ENCODE peak calls at places on chromosomes 12 and 14, in four cellular contexts. One of them, this sample, is unnamed.

GRCh38 chr14:105526781-105527380 is 498 bp downstream of the TMEM121 start:
- DNase-seq in B cell: peak; percentile 51
- DNase-seq in ELR: no peak
- DNase-seq in T-helper 9 cell: no peak
- DNase-seq in this sample: no peak

GRCh38 chr12:127393896-127394295 is 873.1 kb upstream of the TMEM132C start:
- DNase-seq in B cell: no peak
- DNase-seq in ELR: peak; percentile 94
- DNase-seq in T-helper 9 cell: no peak
- DNase-seq in this sample: no peak

GRCh38 chr14:83757896-83758295 is 1772.0 kb upstream of the FLRT2 start:
- DNase-seq in B cell: no peak
- DNase-seq in ELR: no peak
- DNase-seq in T-helper 9 cell: no peak
- DNase-seq in this sample: no peak

GRCh38 chr12:12333407-12333831 is 16.6 kb downstream of the MANSC1 start:
- DNase-seq in B cell: no peak
- DNase-seq in ELR: no peak
- DNase-seq in T-helper 9 cell: no peak
- DNase-seq in this sample: no peak

GRCh38 chr14:50040401-50040775 is 76.0 kb downstream of the VCPKMT start:
- DNase-seq in B cell: peak; percentile 52
- DNase-seq in ELR: peak; percentile 95
- DNase-seq in T-helper 9 cell: peak; percentile 19
- DNase-seq in this sample: no peak

GRCh38 chr12:113246478-113247122 is 25.3 kb downstream of the TPCN1 start:
- DNase-seq in B cell: no peak
- DNase-seq in ELR: no peak
- DNase-seq in T-helper 9 cell: no peak
- DNase-seq in this sample: no peak

GRCh38 chr14:104367811-104368750 is 211.5 kb upstream of the C14orf180 start:
- DNase-seq in B cell: no peak
- DNase-seq in ELR: no peak
- DNase-seq in T-helper 9 cell: no peak
- DNase-seq in this sample: no peak

GRCh38 chr12:116318738-116319050 is 41.2 kb upstream of the MED13L start:
- DNase-seq in B cell: no peak
- DNase-seq in ELR: no peak
- DNase-seq in T-helper 9 cell: no peak
- DNase-seq in this sample: no peak

GRCh38 chr14:80164991-80165390 is 46.3 kb downstream of the DIO2 start:
- DNase-seq in B cell: no peak
- DNase-seq in ELR: peak; percentile 19
- DNase-seq in T-helper 9 cell: no peak
- DNase-seq in this sample: no peak